ENCODE peak calls at places on chromosomes 13 and 19, in five cellular contexts. D is CD4-positive, alpha-beta memory T cell; R is uterus; E is hepatocyte; K is aorta. X is an unnamed sample. For H3K36me3, the result is how much of the 10 kb centered on the place peaks cover.

GRCh38 chr19:37309834-37310575 is 60.9 kb upstream of the ZNF527 start:
- DNase-seq in D (peak), R (no peak), E (peak), K (no peak), X (peak)

GRCh38 chr13:95494082-95494681 is 58.3 kb upstream of the CLDN10 start:
- DNase-seq in D (peak), R (no peak), E (peak), K (no peak), X (peak)

GRCh38 chr13:94598281-94598680 is 2.3 kb upstream of the TGDS start:
- DNase-seq in D (no peak), R (no peak), E (no peak), K (no peak), X (no peak)

GRCh38 chr13:80029170-80029569 is 311.8 kb downstream of the SPRY2 start:
- DNase-seq in D (no peak), R (no peak), E (no peak), K (no peak), X (peak)

GRCh38 chr19:5340637-5341447 is at the start of gene PTPRS:
- DNase-seq in D (peak), R (peak), E (peak), K (peak), X (peak)

GRCh38 chr19:30453768-30454167 is 81.6 kb downstream of the ZNF536 start:
- DNase-seq in D (no peak), R (no peak), E (no peak), K (no peak), X (no peak)

GRCh38 chr13:36559388-36559787 is 114.4 kb upstream of the SERTM1 start:
- DNase-seq in D (no peak), R (no peak), E (no peak), K (no peak), X (no peak)

GRCh38 chr19:38409631-38410133 is 6.8 kb downstream of the FAM98C start:
- DNase-seq in D (no peak), R (no peak), E (no peak), K (no peak), X (no peak)

GRCh38 chr13:23965346-23965745 is 68.0 kb upstream of the C1QTNF9B start:
- DNase-seq in D (no peak), R (no peak), E (no peak), K (no peak), X (no peak)

GRCh38 chr19:13401388-13401787 is 104.9 kb downstream of the CACNA1A start:
- DNase-seq in D (no peak), R (no peak), E (no peak), K (no peak), X (peak)

GRCh38 chr13:24185591-24186232 is 25.2 kb downstream of the SPATA13 start:
- DNase-seq in D (no peak), R (no peak), E (no peak), K (no peak), X (no peak)

GRCh38 chr13:89930861-89931260 is 1416.6 kb upstream of the MIR17HG start:
- DNase-seq in D (no peak), R (no peak), E (peak), K (no peak), X (peak)

GRCh38 chr13:99506632-99507031 is 5.4 kb downstream of the TM9SF2 start:
- DNase-seq in D (no peak), R (no peak), E (no peak), K (no peak), X (no peak)

GRCh38 chr19:44613295-44614168 is at the start of gene IGSF23:
- DNase-seq in D (no peak), R (no peak), E (peak), K (no peak), X (peak)

GRCh38 chr19:44614313-44614712 is 950 bp downstream of the IGSF23 start:
- DNase-seq in D (no peak), R (no peak), E (no peak), K (no peak), X (peak)

GRCh38 chr19:44617481-44617880 is 4.1 kb downstream of the IGSF23 start:
- DNase-seq in D (no peak), R (no peak), E (no peak), K (no peak), X (no peak)

GRCh38 chr19:44618640-44619357 is 5.4 kb downstream of the IGSF23 start:
- DNase-seq in D (no peak), R (no peak), E (no peak), K (no peak), X (no peak)

GRCh38 chr19:44615529-44616247 is 2.3 kb downstream of the IGSF23 start:
- DNase-seq in D (no peak), R (no peak), E (peak), K (no peak), X (peak)
- H3K4me3 ChIP-seq in D (no peak), R (no peak), E (no peak), K (no peak), X (no peak)

DNA sequence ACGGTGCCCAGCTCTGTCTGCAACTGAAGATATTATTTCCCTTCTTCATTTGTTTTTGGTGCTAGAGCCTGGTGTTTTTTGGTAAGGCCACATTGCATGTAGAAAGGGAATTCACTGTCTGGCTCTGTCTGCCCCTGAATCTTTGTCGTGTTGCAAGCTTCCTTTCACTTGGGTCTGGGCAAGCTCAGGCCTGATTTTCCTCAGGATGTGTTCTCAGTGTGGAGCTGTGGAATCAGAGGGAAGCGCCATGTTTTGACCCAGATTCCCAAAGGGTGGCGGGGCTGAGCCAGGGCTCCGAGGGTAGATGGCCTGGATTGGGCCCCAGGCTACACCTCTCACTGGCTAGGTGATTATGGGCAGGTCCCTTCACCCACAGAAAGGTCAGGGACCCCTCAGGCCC is 8.6 kb downstream of the PRKCSH start:
- DNase-seq in D (no peak), R (no peak), E (no peak), K (no peak), X (no peak)
- H3K36me3 ChIP-seq in D (under half), R (under half), E (under half), K (under half), X (under half)

DNA sequence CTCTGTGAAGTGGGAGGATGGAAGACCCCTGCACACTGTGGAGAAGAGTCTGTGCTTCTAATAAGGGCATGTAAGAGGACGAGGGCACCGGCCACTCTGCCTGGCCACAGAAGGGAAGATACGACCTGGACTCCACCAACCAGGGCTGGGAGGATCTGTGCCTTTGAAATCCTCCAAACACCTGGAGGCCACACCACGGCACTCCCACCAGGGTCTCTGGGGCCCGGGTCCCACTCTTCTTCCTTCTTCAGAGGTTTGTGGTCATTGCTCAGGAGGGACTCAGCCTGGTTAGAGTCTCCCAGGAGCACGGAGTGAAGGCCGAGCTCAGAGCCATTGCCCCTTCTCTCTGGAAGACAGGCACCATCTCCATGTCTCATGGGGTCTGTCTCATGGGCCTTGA is 42.0 kb downstream of the RAB20 start:
- DNase-seq in D (no peak), R (no peak), E (no peak), K (no peak), X (no peak)
- H3K27ac ChIP-seq in D (no peak), R (no peak), E (no peak), K (no peak), X (peak)

GRCh38 chr19:45467456-45468158 is at the start of gene FOSB:
- DNase-seq in D (peak), R (peak), E (peak), K (peak), X (peak)

GRCh38 chr19:45464861-45465427 is 2.9 kb upstream of the FOSB start:
- DNase-seq in D (no peak), R (no peak), E (peak), K (no peak), X (no peak)

GRCh38 chr19:45468159-45468651 is 409 bp downstream of the FOSB start:
- DNase-seq in D (no peak), R (no peak), E (peak), K (peak), X (peak)

GRCh38 chr19:45468803-45469131 is 971 bp downstream of the FOSB start:
- DNase-seq in D (no peak), R (no peak), E (no peak), K (no peak), X (no peak)

GRCh38 chr19:45467115-45467455 is 711 bp upstream of the FOSB start:
- DNase-seq in D (no peak), R (no peak), E (peak), K (no peak), X (no peak)
- H3K4me3 ChIP-seq in D (peak), R (peak), E (peak), K (no peak), X (peak)

GRCh38 chr13:106558527-106558926 is 9.4 kb downstream of the ARGLU1 start:
- DNase-seq in D (no peak), R (no peak), E (no peak), K (no peak), X (no peak)
- H3K36me3 ChIP-seq in D (under half), R (under half), E (under half), K (under half), X (under half)

GRCh38 chr13:32159147-32159869 is 127.7 kb downstream of the FRY start:
- DNase-seq in D (no peak), R (no peak), E (no peak), K (no peak), X (no peak)
- H3K27ac ChIP-seq in D (no peak), R (peak), E (no peak), K (peak), X (no peak)

X was measured in small intestine.